ENCODE peak calls at places on chromosomes 7 and 10, in ten cellular contexts. J, H, N, E, F, C, P, W, Q and O are unnamed samples.

GRCh38 chr10:129772472-129773358 is 191.4 kb downstream of the EBF3 start:
- DNase-seq in E (no peak), J (no peak), W (no peak), P (no peak), F (no peak), C (peak; percentile 13), N (no peak), Q (no peak), H (no peak), O (no peak)

GRCh38 chr10:102546606-102547310 is 43.0 kb downstream of the SUFU start:
- DNase-seq in H (no peak), N (peak; percentile 87), Q (no peak), F (peak; percentile 79), E (no peak), P (peak; percentile 85), J (peak; percentile 90), C (no peak), W (no peak), O (no peak)

GRCh38 chr7:104458875-104459274 is 130.5 kb downstream of the LHFPL3 start:
- DNase-seq in N (no peak), W (no peak), H (no peak), J (no peak), P (no peak), E (no peak), Q (no peak), C (no peak), F (no peak), O (no peak)

GRCh38 chr7:144384071-144384470 is 19.4 kb downstream of the NOBOX start:
- DNase-seq in Q (no peak), C (no peak), H (no peak), F (peak; percentile 84), J (peak; percentile 33), E (no peak), P (no peak), W (no peak), N (no peak), O (no peak)

GRCh38 chr7:2033586-2034135 is 199.1 kb downstream of the MAD1L1 start:
- DNase-seq in W (no peak), J (no peak), F (no peak), C (no peak), P (no peak), E (no peak), H (no peak), Q (no peak), N (no peak), O (no peak)

GRCh38 chr10:91194497-91195179 is 25.8 kb upstream of the PCGF5 start:
- DNase-seq in N (peak; percentile 52), E (no peak), P (no peak), C (no peak), F (peak; percentile 75), W (peak; percentile 56), Q (no peak), J (peak; percentile 89), H (no peak), O (no peak)

GRCh38 chr7:30231271-30231670 is 53.1 kb upstream of the ZNRF2 start:
- DNase-seq in C (no peak), H (no peak), J (no peak), E (no peak), N (no peak), F (no peak), P (no peak), W (no peak), Q (no peak), O (no peak)

GRCh38 chr10:48590945-48591344 is 13.9 kb downstream of the ARHGAP22 start:
- DNase-seq in N (no peak), Q (no peak), J (no peak), E (no peak), P (no peak), F (no peak), H (no peak), C (no peak), W (no peak), O (no peak)

GRCh38 chr7:35768346-35768745 is 32.5 kb upstream of the SEPTIN7 start:
- DNase-seq in W (no peak), F (no peak), E (no peak), N (no peak), C (no peak), J (no peak), P (no peak), Q (no peak), H (no peak), O (no peak)

GRCh38 chr7:49721441-49721840 is 52.0 kb upstream of the VWC2 start:
- DNase-seq in N (no peak), P (no peak), C (no peak), Q (no peak), W (no peak), E (no peak), F (no peak), J (no peak), H (no peak), O (no peak)

GRCh38 chr7:29848941-29849340 is 42.6 kb downstream of the WIPF3 start:
- DNase-seq in H (no peak), N (no peak), J (no peak), C (no peak), P (no peak), F (no peak), Q (no peak), E (no peak), W (no peak), O (no peak)

GRCh38 chr7:137360087-137360679 is 16.6 kb upstream of the PTN start:
- DNase-seq in C (no peak), W (no peak), P (peak; percentile 15), N (no peak), Q (no peak), J (peak; percentile 4), F (no peak), H (no peak), E (no peak), O (no peak)

GRCh38 chr10:72796042-72796441 is 97.5 kb upstream of the OIT3 start:
- DNase-seq in W (no peak), J (peak; percentile 62), E (no peak), N (no peak), F (peak; percentile 49), C (no peak), P (no peak), Q (no peak), H (no peak), O (no peak)

GRCh38 chr10:65500716-65501115 is 1425.1 kb upstream of the LRRTM3 start:
- DNase-seq in P (no peak), W (no peak), F (no peak), J (no peak), N (no peak), Q (no peak), E (no peak), H (no peak), C (no peak), O (no peak)

GRCh38 chr10:127756264-127756663 is 19.3 kb downstream of the FOXI2 start:
- DNase-seq in Q (no peak), E (no peak), J (no peak), F (no peak), C (no peak), N (no peak), P (no peak), H (no peak), W (no peak), O (no peak)

GRCh38 chr7:5595545-5596045 is 172.0 kb upstream of the TNRC18 start:
- DNase-seq in F (no peak), W (peak; percentile 78), E (no peak), N (peak; percentile 56), Q (no peak), P (no peak), J (peak; percentile 84), C (no peak), H (no peak), O (no peak)

GRCh38 chr10:66176772-66177171 is 749.1 kb upstream of the LRRTM3 start:
- DNase-seq in F (peak; percentile 91), N (no peak), C (no peak), Q (no peak), J (peak; percentile 5), P (no peak), H (no peak), W (no peak), E (no peak), O (no peak)

GRCh38 chr10:70827358-70827757 is 11.6 kb downstream of the SGPL1 start:
- DNase-seq in W (no peak), P (no peak), C (no peak), N (no peak), H (no peak), J (peak; percentile 38), E (no peak), Q (no peak), F (no peak), O (no peak)

GRCh38 chr7:140003913-140004382 is 58.8 kb downstream of the PARP12 start:
- DNase-seq in P (peak; percentile 17), F (peak; percentile 74), C (no peak), W (no peak), J (peak; percentile 83), N (peak; percentile 81), E (no peak), H (no peak), Q (no peak), O (no peak)

GRCh38 chr7:17183630-17184328 is 114.7 kb upstream of the AHR start:
- DNase-seq in C (no peak), J (peak; percentile 86), E (no peak), Q (no peak), H (no peak), W (no peak), N (peak; percentile 58), F (peak; percentile 24), P (peak; percentile 4), O (no peak)

GRCh38 chr10:69569144-69569934 is 3.9 kb downstream of the NEUROG3 start:
- DNase-seq in C (no peak), E (no peak), Q (no peak), N (no peak), W (no peak), P (no peak), F (no peak), H (no peak), J (no peak), O (no peak)

GRCh38 chr10:97037365-97038361 is 148.1 kb downstream of the SLIT1 start:
- DNase-seq in F (peak; percentile 68), J (peak; percentile 80), W (peak; percentile 79), E (peak; percentile 43), H (peak; percentile 78), C (peak; percentile 41), Q (peak; percentile 48), N (peak; percentile 91), P (no peak), O (peak; percentile 69)

GRCh38 chr10:2839081-2839725 is 228.1 kb upstream of the PFKP start:
- DNase-seq in E (no peak), H (no peak), W (no peak), J (peak; percentile 7), N (peak; percentile 26), P (no peak), Q (no peak), C (no peak), F (peak; percentile 1), O (no peak)

GRCh38 chr7:43868181-43868580 is 1.1 kb downstream of the MRPS24 start:
- DNase-seq in F (no peak), C (no peak), N (no peak), J (no peak), W (no peak), E (no peak), P (no peak), Q (no peak), H (no peak), O (no peak)

GRCh38 chr7:132899833-132900232 is 182.1 kb downstream of the CHCHD3 start:
- DNase-seq in J (no peak), W (no peak), F (peak; percentile 6), P (no peak), E (no peak), C (no peak), Q (no peak), H (no peak), N (no peak), O (no peak)

GRCh38 chr7:111855842-111856227 is 293.5 kb upstream of the IMMP2L start:
- DNase-seq in N (peak; percentile 28), E (no peak), P (no peak), Q (no peak), W (no peak), C (no peak), F (peak; percentile 69), J (peak; percentile 25), H (no peak), O (no peak)

GRCh38 chr10:50540069-50540825 is 83.5 kb downstream of the SGMS1 start:
- DNase-seq in H (no peak), F (peak; percentile 54), C (no peak), N (no peak), P (no peak), E (no peak), W (no peak), J (peak; percentile 45), Q (no peak), O (no peak)

GRCh38 chr10:13705526-13706169 is 118.9 kb downstream of the PRPF18 start:
- DNase-seq in J (peak; percentile 53), H (no peak), E (no peak), W (no peak), C (no peak), F (no peak), Q (no peak), P (no peak), N (no peak), O (no peak)